ENCODE peak calls at places on chromosomes 7 and 10, in five cellular contexts. One of them, this sample, is unnamed.

GRCh38 chr10:119254355-119254754 is 47.0 kb downstream of the GRK5 start:
- DNase-seq in left ventricle myocardium superior: no peak
- DNase-seq in caudate nucleus: no peak
- DNase-seq in psoas muscle: no peak
- DNase-seq in activated B cell treated with CpG ODN at 0.5 μM for 24 hours: no peak
- DNase-seq in this sample: no peak

GRCh38 chr10:132679217-132679595 is 106.7 kb downstream of the NKX6-2 start:
- DNase-seq in left ventricle myocardium superior: no peak
- DNase-seq in caudate nucleus: no peak
- DNase-seq in activated B cell treated with CpG ODN at 0.5 μM for 24 hours: no peak
- DNase-seq in psoas muscle: peak
- DNase-seq in this sample: no peak

GRCh38 chr7:84060000-84060399 is 134.6 kb downstream of the SEMA3A start:
- DNase-seq in left ventricle myocardium superior: no peak
- DNase-seq in activated B cell treated with CpG ODN at 0.5 μM for 24 hours: no peak
- DNase-seq in caudate nucleus: no peak
- DNase-seq in psoas muscle: no peak
- DNase-seq in this sample: no peak

GRCh38 chr7:8065356-8065813 is 96.8 kb downstream of the GLCCI1 start:
- DNase-seq in caudate nucleus: no peak
- DNase-seq in psoas muscle: no peak
- DNase-seq in left ventricle myocardium superior: no peak
- DNase-seq in activated B cell treated with CpG ODN at 0.5 μM for 24 hours: no peak
- DNase-seq in this sample: no peak

GRCh38 chr10:88234332-88234731 is 348.8 kb downstream of the RNLS start:
- DNase-seq in activated B cell treated with CpG ODN at 0.5 μM for 24 hours: no peak
- DNase-seq in caudate nucleus: no peak
- DNase-seq in psoas muscle: no peak
- DNase-seq in left ventricle myocardium superior: no peak
- DNase-seq in this sample: no peak

GRCh38 chr10:112904000-112904399 is 46.0 kb upstream of the TCF7L2 start:
- DNase-seq in activated B cell treated with CpG ODN at 0.5 μM for 24 hours: no peak
- DNase-seq in left ventricle myocardium superior: no peak
- DNase-seq in psoas muscle: no peak
- DNase-seq in caudate nucleus: no peak
- DNase-seq in this sample: no peak

GRCh38 chr10:100508691-100509150 is 10.9 kb downstream of the SEC31B start:
- DNase-seq in psoas muscle: no peak
- DNase-seq in activated B cell treated with CpG ODN at 0.5 μM for 24 hours: no peak
- DNase-seq in caudate nucleus: no peak
- DNase-seq in left ventricle myocardium superior: no peak
- DNase-seq in this sample: peak

GRCh38 chr10:35127289-35127891 is 744 bp downstream of the CREM start:
- DNase-seq in caudate nucleus: peak
- DNase-seq in activated B cell treated with CpG ODN at 0.5 μM for 24 hours: no peak
- DNase-seq in psoas muscle: peak
- DNase-seq in left ventricle myocardium superior: peak
- DNase-seq in this sample: no peak

GRCh38 chr7:103660455-103661371 is 214.7 kb upstream of the SLC26A5 start:
- DNase-seq in left ventricle myocardium superior: no peak
- DNase-seq in psoas muscle: no peak
- DNase-seq in caudate nucleus: no peak
- DNase-seq in activated B cell treated with CpG ODN at 0.5 μM for 24 hours: no peak
- DNase-seq in this sample: no peak

GRCh38 chr10:5659702-5660528 is 6.5 kb downstream of the ASB13 start:
- DNase-seq in activated B cell treated with CpG ODN at 0.5 μM for 24 hours: no peak
- DNase-seq in left ventricle myocardium superior: no peak
- DNase-seq in psoas muscle: peak
- DNase-seq in caudate nucleus: no peak
- DNase-seq in this sample: no peak

GRCh38 chr7:150515752-150516151 is 1.1 kb downstream of the GIMAP7 start:
- DNase-seq in left ventricle myocardium superior: no peak
- DNase-seq in caudate nucleus: no peak
- DNase-seq in activated B cell treated with CpG ODN at 0.5 μM for 24 hours: no peak
- DNase-seq in psoas muscle: no peak
- DNase-seq in this sample: no peak

GRCh38 chr10:132162021-132162531 is 24.7 kb upstream of the DPYSL4 start:
- DNase-seq in psoas muscle: peak
- DNase-seq in activated B cell treated with CpG ODN at 0.5 μM for 24 hours: no peak
- DNase-seq in caudate nucleus: no peak
- DNase-seq in left ventricle myocardium superior: peak
- DNase-seq in this sample: peak

GRCh38 chr7:132466367-132466766 is 109.9 kb downstream of the PLXNA4 start:
- DNase-seq in caudate nucleus: no peak
- DNase-seq in psoas muscle: no peak
- DNase-seq in activated B cell treated with CpG ODN at 0.5 μM for 24 hours: no peak
- DNase-seq in left ventricle myocardium superior: no peak
- DNase-seq in this sample: no peak

This sample was measured in CD4-positive, alpha-beta memory T cell.